ENCODE peak calls at places on chromosomes 16 and 17, in nine cellular contexts. One of them, this sample, is unnamed.
A peak's percentile ranks its signal among the peaks of the same experiment; 100 is the strongest.

GRCh38 chr16:12168054-12169018 is 191.8 kb downstream of the SNX29 start:
- DNase-seq in CD8-positive, alpha-beta memory T cell: no peak
- DNase-seq in heart left ventricle: no peak
- DNase-seq in ascending aorta: no peak
- DNase-seq in ovary: no peak
- DNase-seq in keratinocyte: no peak
- DNase-seq in tibial artery: no peak
- DNase-seq in stomach: no peak
- DNase-seq in neuronal stem cell: no peak
- DNase-seq in this sample: no peak

GRCh38 chr17:81338301-81339179 is 43.4 kb upstream of the SLC38A10 start:
- DNase-seq in CD8-positive, alpha-beta memory T cell: no peak
- DNase-seq in heart left ventricle: no peak
- DNase-seq in ascending aorta: no peak
- DNase-seq in ovary: peak; percentile 56
- DNase-seq in keratinocyte: no peak
- DNase-seq in tibial artery: no peak
- DNase-seq in stomach: no peak
- DNase-seq in neuronal stem cell: no peak
- DNase-seq in this sample: no peak

GRCh38 chr17:47305302-47305923 is 18.3 kb upstream of the EFCAB13 start:
- DNase-seq in CD8-positive, alpha-beta memory T cell: no peak
- DNase-seq in heart left ventricle: no peak
- DNase-seq in ascending aorta: peak; percentile 84
- DNase-seq in ovary: no peak
- DNase-seq in keratinocyte: peak; percentile 63
- DNase-seq in tibial artery: no peak
- DNase-seq in stomach: no peak
- DNase-seq in neuronal stem cell: no peak
- DNase-seq in this sample: no peak

GRCh38 chr16:81514568-81515258 is 70.1 kb downstream of the CMIP start:
- DNase-seq in CD8-positive, alpha-beta memory T cell: no peak
- DNase-seq in heart left ventricle: no peak
- DNase-seq in ascending aorta: no peak
- DNase-seq in ovary: no peak
- DNase-seq in keratinocyte: no peak
- DNase-seq in tibial artery: peak; percentile 54
- DNase-seq in stomach: no peak
- DNase-seq in neuronal stem cell: no peak
- DNase-seq in this sample: no peak

GRCh38 chr16:89217138-89217387 is 440 bp upstream of the ZNF778 start:
- DNase-seq in CD8-positive, alpha-beta memory T cell: no peak
- DNase-seq in heart left ventricle: no peak
- DNase-seq in ascending aorta: no peak
- DNase-seq in ovary: no peak
- DNase-seq in keratinocyte: no peak
- DNase-seq in tibial artery: no peak
- DNase-seq in stomach: no peak
- DNase-seq in neuronal stem cell: no peak
- DNase-seq in this sample: no peak

GRCh38 chr17:64245218-64246145 is 17.6 kb downstream of the TEX2 start:
- DNase-seq in CD8-positive, alpha-beta memory T cell: no peak
- DNase-seq in heart left ventricle: no peak
- DNase-seq in ascending aorta: no peak
- DNase-seq in ovary: no peak
- DNase-seq in keratinocyte: no peak
- DNase-seq in tibial artery: no peak
- DNase-seq in stomach: no peak
- DNase-seq in neuronal stem cell: no peak
- DNase-seq in this sample: no peak

GRCh38 chr17:34400301-34400931 is 37.4 kb upstream of the CCL1 start:
- DNase-seq in CD8-positive, alpha-beta memory T cell: no peak
- DNase-seq in heart left ventricle: no peak
- DNase-seq in ascending aorta: no peak
- DNase-seq in ovary: no peak
- DNase-seq in keratinocyte: no peak
- DNase-seq in tibial artery: no peak
- DNase-seq in stomach: no peak
- DNase-seq in neuronal stem cell: no peak
- DNase-seq in this sample: no peak

GRCh38 chr16:14284371-14284770 is 213.3 kb downstream of the MRTFB start:
- DNase-seq in CD8-positive, alpha-beta memory T cell: no peak
- DNase-seq in heart left ventricle: no peak
- DNase-seq in ascending aorta: no peak
- DNase-seq in ovary: no peak
- DNase-seq in keratinocyte: no peak
- DNase-seq in tibial artery: no peak
- DNase-seq in stomach: no peak
- DNase-seq in neuronal stem cell: no peak
- DNase-seq in this sample: no peak

GRCh38 chr16:89955001-89955685 is 6.6 kb downstream of the DEF8 start:
- DNase-seq in CD8-positive, alpha-beta memory T cell: no peak
- DNase-seq in heart left ventricle: no peak
- DNase-seq in ascending aorta: no peak
- DNase-seq in ovary: no peak
- DNase-seq in keratinocyte: no peak
- DNase-seq in tibial artery: no peak
- DNase-seq in stomach: no peak
- DNase-seq in neuronal stem cell: no peak
- DNase-seq in this sample: no peak

GRCh38 chr17:73340093-73340596 is 28.3 kb upstream of the CDC42EP4 start:
- DNase-seq in CD8-positive, alpha-beta memory T cell: no peak
- DNase-seq in heart left ventricle: no peak
- DNase-seq in ascending aorta: peak; percentile 84
- DNase-seq in ovary: no peak
- DNase-seq in keratinocyte: peak; percentile 57
- DNase-seq in tibial artery: peak; percentile 81
- DNase-seq in stomach: peak; percentile 54
- DNase-seq in neuronal stem cell: no peak
- DNase-seq in this sample: no peak

GRCh38 chr16:81181013-81181720 is 57.3 kb upstream of the BCO1 start:
- DNase-seq in CD8-positive, alpha-beta memory T cell: no peak
- DNase-seq in heart left ventricle: peak; percentile 84
- DNase-seq in ascending aorta: peak; percentile 92
- DNase-seq in ovary: peak; percentile 82
- DNase-seq in keratinocyte: peak; percentile 83
- DNase-seq in tibial artery: peak; percentile 94
- DNase-seq in stomach: peak; percentile 56
- DNase-seq in neuronal stem cell: peak; percentile 90
- DNase-seq in this sample: no peak

GRCh38 chr17:17122781-17123483 is 80.7 kb downstream of the MPRIP start:
- DNase-seq in CD8-positive, alpha-beta memory T cell: no peak
- DNase-seq in heart left ventricle: no peak
- DNase-seq in ascending aorta: no peak
- DNase-seq in ovary: no peak
- DNase-seq in keratinocyte: no peak
- DNase-seq in tibial artery: no peak
- DNase-seq in stomach: no peak
- DNase-seq in neuronal stem cell: no peak
- DNase-seq in this sample: no peak

GRCh38 chr16:89095401-89095974 is 1.8 kb downstream of the ACSF3 start:
- DNase-seq in CD8-positive, alpha-beta memory T cell: no peak
- DNase-seq in heart left ventricle: no peak
- DNase-seq in ascending aorta: no peak
- DNase-seq in ovary: no peak
- DNase-seq in keratinocyte: no peak
- DNase-seq in tibial artery: no peak
- DNase-seq in stomach: no peak
- DNase-seq in neuronal stem cell: no peak
- DNase-seq in this sample: no peak

GRCh38 chr17:35708149-35708548 is 23.3 kb upstream of the RASL10B start:
- DNase-seq in CD8-positive, alpha-beta memory T cell: no peak
- DNase-seq in heart left ventricle: no peak
- DNase-seq in ascending aorta: no peak
- DNase-seq in ovary: no peak
- DNase-seq in keratinocyte: no peak
- DNase-seq in tibial artery: no peak
- DNase-seq in stomach: no peak
- DNase-seq in neuronal stem cell: no peak
- DNase-seq in this sample: no peak

GRCh38 chr17:40015005-40015997 is at the start of gene CSF3:
- DNase-seq in CD8-positive, alpha-beta memory T cell: no peak
- DNase-seq in heart left ventricle: no peak
- DNase-seq in ascending aorta: no peak
- DNase-seq in ovary: peak; percentile 51
- DNase-seq in keratinocyte: no peak
- DNase-seq in tibial artery: no peak
- DNase-seq in stomach: peak; percentile 43
- DNase-seq in neuronal stem cell: no peak
- DNase-seq in this sample: no peak

GRCh38 chr17:280901-281300 is 71.7 kb downstream of the RPH3AL start:
- DNase-seq in CD8-positive, alpha-beta memory T cell: no peak
- DNase-seq in heart left ventricle: peak; percentile 12
- DNase-seq in ascending aorta: peak; percentile 37
- DNase-seq in ovary: no peak
- DNase-seq in keratinocyte: no peak
- DNase-seq in tibial artery: peak; percentile 33
- DNase-seq in stomach: peak; percentile 15
- DNase-seq in neuronal stem cell: no peak
- DNase-seq in this sample: no peak

GRCh38 chr16:89397331-89397861 is 93.0 kb downstream of the ANKRD11 start:
- DNase-seq in CD8-positive, alpha-beta memory T cell: no peak
- DNase-seq in heart left ventricle: no peak
- DNase-seq in ascending aorta: no peak
- DNase-seq in ovary: no peak
- DNase-seq in keratinocyte: no peak
- DNase-seq in tibial artery: no peak
- DNase-seq in stomach: no peak
- DNase-seq in neuronal stem cell: no peak
- DNase-seq in this sample: no peak

GRCh38 chr16:85246473-85246872 is 134.2 kb upstream of the CIBAR2 start:
- DNase-seq in CD8-positive, alpha-beta memory T cell: no peak
- DNase-seq in heart left ventricle: no peak
- DNase-seq in ascending aorta: no peak
- DNase-seq in ovary: no peak
- DNase-seq in keratinocyte: no peak
- DNase-seq in tibial artery: no peak
- DNase-seq in stomach: no peak
- DNase-seq in neuronal stem cell: no peak
- DNase-seq in this sample: no peak

GRCh38 chr16:425740-426114 is 278 bp downstream of the RAB11FIP3 start:
- DNase-seq in CD8-positive, alpha-beta memory T cell: peak; percentile 34
- DNase-seq in heart left ventricle: no peak
- DNase-seq in ascending aorta: peak; percentile 69
- DNase-seq in ovary: no peak
- DNase-seq in keratinocyte: no peak
- DNase-seq in tibial artery: no peak
- DNase-seq in stomach: no peak
- DNase-seq in neuronal stem cell: no peak
- DNase-seq in this sample: no peak

GRCh38 chr17:75845933-75846700 is 1.9 kb upstream of the UNC13D start:
- DNase-seq in CD8-positive, alpha-beta memory T cell: no peak
- DNase-seq in heart left ventricle: no peak
- DNase-seq in ascending aorta: no peak
- DNase-seq in ovary: no peak
- DNase-seq in keratinocyte: no peak
- DNase-seq in tibial artery: no peak
- DNase-seq in stomach: no peak
- DNase-seq in neuronal stem cell: no peak
- DNase-seq in this sample: no peak

DNA sequence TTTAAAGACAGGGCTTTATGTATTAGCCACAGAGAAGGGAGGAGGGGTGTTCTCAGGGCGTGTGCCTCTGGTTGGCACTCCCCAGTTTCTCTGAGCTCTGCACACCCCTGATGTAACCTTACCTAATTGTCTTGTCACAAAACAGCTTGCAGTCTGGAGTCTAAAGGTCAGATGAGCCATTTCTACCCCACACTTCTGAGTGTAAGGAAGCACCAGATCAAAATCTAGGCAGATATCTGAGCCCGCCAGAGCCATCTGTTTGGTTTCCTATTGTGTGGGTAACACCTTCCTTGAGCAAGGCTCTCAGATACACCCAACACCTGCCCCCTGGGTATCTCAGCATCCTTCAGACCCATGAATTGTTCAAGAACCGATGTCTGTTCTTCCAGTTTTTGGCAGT is 15.5 kb downstream of the CDH1 start:
- DNase-seq in CD8-positive, alpha-beta memory T cell: no peak
- DNase-seq in heart left ventricle: no peak
- DNase-seq in ascending aorta: no peak
- DNase-seq in ovary: no peak
- DNase-seq in keratinocyte: no peak
- DNase-seq in tibial artery: no peak
- DNase-seq in stomach: no peak
- DNase-seq in neuronal stem cell: no peak
- DNase-seq in this sample: no peak
- H3K27ac ChIP-seq in CD8-positive, alpha-beta memory T cell: no peak overlapping the region
- H3K27ac ChIP-seq in heart left ventricle: no peak overlapping the region
- H3K27ac ChIP-seq in ascending aorta: no peak overlapping the region
- H3K27ac ChIP-seq in ovary: no peak overlapping the region
- H3K27ac ChIP-seq in keratinocyte: peak overlapping the region; percentile 56
- H3K27ac ChIP-seq in tibial artery: no peak overlapping the region
- H3K27ac ChIP-seq in stomach: no peak overlapping the region
- H3K27ac ChIP-seq in neuronal stem cell: no peak overlapping the region
- H3K27ac ChIP-seq in this sample: no peak overlapping the region

GRCh38 chr17:28474035-28474640 is 694 bp downstream of the SLC13A2 start:
- DNase-seq in CD8-positive, alpha-beta memory T cell: no peak
- DNase-seq in heart left ventricle: no peak
- DNase-seq in ascending aorta: peak; percentile 28
- DNase-seq in ovary: no peak
- DNase-seq in keratinocyte: no peak
- DNase-seq in tibial artery: peak; percentile 35
- DNase-seq in stomach: no peak
- DNase-seq in neuronal stem cell: no peak
- DNase-seq in this sample: no peak
- H3K27ac ChIP-seq in CD8-positive, alpha-beta memory T cell: no peak overlapping the region
- H3K27ac ChIP-seq in heart left ventricle: no peak overlapping the region
- H3K27ac ChIP-seq in ascending aorta: no peak overlapping the region
- H3K27ac ChIP-seq in ovary: no peak overlapping the region
- H3K27ac ChIP-seq in keratinocyte: no peak overlapping the region
- H3K27ac ChIP-seq in tibial artery: no peak overlapping the region
- H3K27ac ChIP-seq in stomach: no peak overlapping the region
- H3K27ac ChIP-seq in neuronal stem cell: no peak overlapping the region
- H3K27ac ChIP-seq in this sample: no peak overlapping the region

GRCh38 chr16:58563775-58564174 is 48.5 kb downstream of the SETD6 start:
- DNase-seq in CD8-positive, alpha-beta memory T cell: no peak
- DNase-seq in heart left ventricle: no peak
- DNase-seq in ascending aorta: no peak
- DNase-seq in ovary: no peak
- DNase-seq in keratinocyte: no peak
- DNase-seq in tibial artery: no peak
- DNase-seq in stomach: no peak
- DNase-seq in neuronal stem cell: no peak
- DNase-seq in this sample: no peak
- H3K27ac ChIP-seq in CD8-positive, alpha-beta memory T cell: no peak overlapping the region
- H3K27ac ChIP-seq in heart left ventricle: no peak overlapping the region
- H3K27ac ChIP-seq in ascending aorta: no peak overlapping the region
- H3K27ac ChIP-seq in ovary: no peak overlapping the region
- H3K27ac ChIP-seq in keratinocyte: no peak overlapping the region
- H3K27ac ChIP-seq in tibial artery: no peak overlapping the region
- H3K27ac ChIP-seq in stomach: no peak overlapping the region
- H3K27ac ChIP-seq in neuronal stem cell: no peak overlapping the region
- H3K27ac ChIP-seq in this sample: no peak overlapping the region

GRCh38 chr16:51225902-51226301 is 74.8 kb upstream of the SALL1 start:
- DNase-seq in CD8-positive, alpha-beta memory T cell: no peak
- DNase-seq in heart left ventricle: no peak
- DNase-seq in ascending aorta: no peak
- DNase-seq in ovary: no peak
- DNase-seq in keratinocyte: no peak
- DNase-seq in tibial artery: no peak
- DNase-seq in stomach: no peak
- DNase-seq in neuronal stem cell: no peak
- DNase-seq in this sample: no peak

GRCh38 chr16:51224317-51224716 is 73.2 kb upstream of the SALL1 start:
- DNase-seq in CD8-positive, alpha-beta memory T cell: no peak
- DNase-seq in heart left ventricle: no peak
- DNase-seq in ascending aorta: no peak
- DNase-seq in ovary: no peak
- DNase-seq in keratinocyte: no peak
- DNase-seq in tibial artery: no peak
- DNase-seq in stomach: no peak
- DNase-seq in neuronal stem cell: no peak
- DNase-seq in this sample: no peak

GRCh38 chr16:51228097-51228659 is 77.1 kb upstream of the SALL1 start:
- DNase-seq in CD8-positive, alpha-beta memory T cell: no peak
- DNase-seq in heart left ventricle: no peak
- DNase-seq in ascending aorta: no peak
- DNase-seq in ovary: no peak
- DNase-seq in keratinocyte: no peak
- DNase-seq in tibial artery: no peak
- DNase-seq in stomach: no peak
- DNase-seq in neuronal stem cell: no peak
- DNase-seq in this sample: no peak
- H3K27ac ChIP-seq in CD8-positive, alpha-beta memory T cell: no peak overlapping the region
- H3K27ac ChIP-seq in heart left ventricle: no peak overlapping the region
- H3K27ac ChIP-seq in ascending aorta: no peak overlapping the region
- H3K27ac ChIP-seq in ovary: no peak overlapping the region
- H3K27ac ChIP-seq in keratinocyte: no peak overlapping the region
- H3K27ac ChIP-seq in tibial artery: no peak overlapping the region
- H3K27ac ChIP-seq in stomach: no peak overlapping the region
- H3K27ac ChIP-seq in neuronal stem cell: no peak overlapping the region
- H3K27ac ChIP-seq in this sample: no peak overlapping the region

This sample was measured in caudate nucleus.